ENCODE peak calls at places on chromosomes 4 and X, in nine cellular contexts. L is heart left ventricle, T is IMR-90, C is prostate gland, M is endodermal cell, R is thyroid gland, F is foreskin keratinocyte, P is stomach, A is HCT116. E is an unnamed sample.

GRCh38 chrX:24262309-24262708 is 51.6 kb downstream of the SUPT20HL2 start:
- DNase-seq in L (no peak), T (no peak), C (no peak), M (no peak), R (no peak), F (no peak), P (no peak), A (no peak), E (no peak)

GRCh38 chrX:68978211-68978780 is 149.5 kb downstream of the EFNB1 start:
- DNase-seq in L (no peak), T (peak; percentile 56), C (peak; percentile 17), M (peak; percentile 80), R (peak; percentile 71), F (no peak), P (no peak), A (no peak), E (peak; percentile 53)

GRCh38 chr4:90546114-90546513 is 418.9 kb downstream of the CCSER1 start:
- DNase-seq in L (no peak), T (no peak), C (no peak), M (no peak), R (no peak), F (peak; percentile 88), P (no peak), A (no peak), E (no peak)

GRCh38 chrX:19625612-19626011 is 110.3 kb upstream of the MAP3K15 start:
- DNase-seq in L (peak; percentile 54), T (no peak), C (no peak), M (no peak), R (peak; percentile 18), F (peak; percentile 13), P (no peak), A (no peak), E (no peak)

GRCh38 chr4:159520074-159520473 is 417.2 kb downstream of the RAPGEF2 start:
- DNase-seq in L (no peak), T (no peak), C (no peak), M (no peak), R (no peak), F (no peak), P (no peak), A (no peak), E (no peak)

GRCh38 chr4:76751612-76752343 is 146.2 kb downstream of the SOWAHB start:
- DNase-seq in L (no peak), T (no peak), C (no peak), M (no peak), R (no peak), F (no peak), P (no peak), A (no peak), E (no peak)

GRCh38 chr4:26212528-26212927 is 108.3 kb upstream of the RBPJ start:
- DNase-seq in L (no peak), T (no peak), C (no peak), M (no peak), R (no peak), F (no peak), P (no peak), A (no peak), E (no peak)

GRCh38 chr4:77073106-77073858 is 2.5 kb downstream of the CCNI start:
- DNase-seq in L (no peak), T (peak; percentile 56), C (no peak), M (no peak), R (no peak), F (no peak), P (no peak), A (no peak), E (no peak)

GRCh38 chr4:173288296-173288695 is 45.9 kb downstream of the HMGB2 start:
- DNase-seq in L (peak; percentile 62), T (peak; percentile 57), C (no peak), M (peak; percentile 91), R (peak; percentile 21), F (peak; percentile 30), P (peak; percentile 68), A (peak; percentile 37), E (peak; percentile 35)

GRCh38 chrX:149205937-149206336 is 299.2 kb downstream of the IDS start:
- DNase-seq in L (no peak), T (no peak), C (no peak), M (no peak), R (no peak), F (no peak), P (no peak), A (no peak), E (no peak)

GRCh38 chr4:7526491-7526890 is 91.8 kb upstream of the PSAPL1 start:
- DNase-seq in L (no peak), T (no peak), C (no peak), M (peak; percentile 74), R (no peak), F (no peak), P (no peak), A (no peak), E (no peak)
- TF ChIP-seq CTCF in L (no peak), T (no peak), C (no peak), M (peak; percentile 57), R (no peak), F (no peak), P (no peak), A (peak; percentile 31), E (no peak)

GRCh38 chr4:142355417-142355930 is 490.6 kb downstream of the INPP4B start:
- DNase-seq in L (no peak), T (no peak), C (no peak), M (no peak), R (no peak), F (no peak), P (no peak), A (no peak), E (no peak)

GRCh38 chr4:142354041-142354440 is 492.1 kb downstream of the INPP4B start:
- DNase-seq in L (no peak), T (peak; percentile 17), C (no peak), M (no peak), R (no peak), F (no peak), P (no peak), A (no peak), E (no peak)

GRCh38 chr4:142353149-142353738 is 492.9 kb downstream of the INPP4B start:
- DNase-seq in L (no peak), T (peak; percentile 80), C (peak; percentile 16), M (no peak), R (no peak), F (peak; percentile 60), P (no peak), A (peak; percentile 69), E (no peak)

GRCh38 chr4:142356118-142356759 is 489.9 kb downstream of the INPP4B start:
- DNase-seq in L (no peak), T (no peak), C (no peak), M (no peak), R (no peak), F (no peak), P (no peak), A (no peak), E (no peak)

DNA sequence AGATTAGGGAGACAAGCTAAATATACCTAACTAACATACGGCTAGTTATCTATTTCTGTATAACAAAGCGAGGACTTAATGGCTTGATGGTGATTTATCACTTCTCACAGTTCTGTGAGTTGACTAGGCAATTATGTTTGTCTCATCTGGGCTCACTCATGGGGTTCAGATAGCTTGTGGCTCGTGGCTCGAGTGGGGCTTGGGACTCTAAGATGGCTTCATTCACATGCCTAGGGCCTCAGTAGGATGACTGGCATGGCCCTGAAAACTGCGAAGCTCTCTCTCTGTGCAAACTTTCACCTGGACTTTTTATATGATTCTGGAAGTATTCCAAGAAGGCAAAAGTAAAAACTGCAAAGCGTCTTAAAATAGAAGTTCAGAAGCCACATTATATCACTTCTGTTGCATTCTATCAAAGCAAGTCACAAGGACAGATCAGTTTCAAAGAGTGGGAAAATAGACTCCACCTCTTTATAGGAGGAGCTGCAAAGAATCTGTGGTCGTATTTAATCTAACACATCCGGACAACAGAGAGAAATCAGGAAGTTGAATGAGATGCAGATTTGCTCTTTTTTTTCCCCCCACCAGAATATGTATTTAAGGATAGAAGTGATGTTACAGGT is 491.2 kb downstream of the INPP4B start:
- DNase-seq in L (no peak), T (no peak), C (no peak), M (no peak), R (no peak), F (no peak), P (no peak), A (no peak), E (no peak)
- H3K4me1 ChIP-seq in L (peaks cover 33% of the 10 kb centered on the region), T (peaks cover 3% of the 10 kb centered on the region), C (no peaks in the 10 kb centered on the region), M (no peaks in the 10 kb centered on the region), R (peaks cover 29% of the 10 kb centered on the region), F (peaks cover 28% of the 10 kb centered on the region), P (peaks cover 23% of the 10 kb centered on the region), A (peaks cover 33% of the 10 kb centered on the region), E (peaks cover 32% of the 10 kb centered on the region)

DNA sequence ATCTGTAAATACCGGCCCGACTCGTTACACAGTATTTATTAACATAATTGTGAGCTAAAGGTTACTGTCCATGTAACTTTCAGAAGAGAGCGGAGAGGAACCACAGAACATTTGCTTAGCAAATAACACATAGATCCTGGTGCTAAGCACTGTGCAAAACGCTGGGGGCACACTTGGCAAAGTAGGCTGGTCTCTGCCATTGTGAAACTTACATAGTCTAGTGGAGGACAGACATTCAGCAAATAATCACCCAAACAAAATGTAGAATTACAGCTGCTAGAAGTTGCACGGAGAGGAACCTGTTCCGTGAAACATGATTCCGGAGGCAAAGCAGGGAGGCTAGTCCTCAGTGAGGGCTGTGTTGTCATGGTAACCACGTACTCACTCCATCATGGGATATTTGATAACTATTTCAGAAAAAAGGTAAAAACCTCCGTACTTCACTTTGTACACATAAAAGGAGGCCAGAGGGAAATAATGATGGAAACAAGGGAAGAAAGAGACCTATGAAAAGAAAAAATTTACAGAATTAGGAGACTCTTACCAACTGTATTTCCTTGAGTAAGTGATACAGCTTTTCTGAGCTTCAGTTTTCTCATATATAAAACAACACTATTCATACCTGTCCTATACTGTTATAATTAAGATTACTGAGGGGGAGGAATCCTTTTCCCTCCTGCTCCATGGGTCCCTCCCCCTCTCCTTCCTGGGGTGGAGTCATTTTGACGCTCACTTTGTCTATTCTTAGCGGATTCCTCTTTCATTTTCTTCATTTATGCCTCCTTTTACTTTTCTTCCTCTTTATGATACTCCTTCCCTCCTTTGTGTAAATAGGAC is 760 bp upstream of the RASGEF1B start:
- DNase-seq in L (peak; percentile 31), T (no peak), C (no peak), M (peak; percentile 70), R (peak; percentile 41), F (peak; percentile 46), P (peak; percentile 35), A (no peak), E (peak; percentile 61)
- TF ChIP-seq CTCF in L (peak; percentile 43), T (no peak), C (no peak), M (peak; percentile 66), R (no peak), F (peak; percentile 42), P (no peak), A (peak; percentile 41), E (no peak)

DNA sequence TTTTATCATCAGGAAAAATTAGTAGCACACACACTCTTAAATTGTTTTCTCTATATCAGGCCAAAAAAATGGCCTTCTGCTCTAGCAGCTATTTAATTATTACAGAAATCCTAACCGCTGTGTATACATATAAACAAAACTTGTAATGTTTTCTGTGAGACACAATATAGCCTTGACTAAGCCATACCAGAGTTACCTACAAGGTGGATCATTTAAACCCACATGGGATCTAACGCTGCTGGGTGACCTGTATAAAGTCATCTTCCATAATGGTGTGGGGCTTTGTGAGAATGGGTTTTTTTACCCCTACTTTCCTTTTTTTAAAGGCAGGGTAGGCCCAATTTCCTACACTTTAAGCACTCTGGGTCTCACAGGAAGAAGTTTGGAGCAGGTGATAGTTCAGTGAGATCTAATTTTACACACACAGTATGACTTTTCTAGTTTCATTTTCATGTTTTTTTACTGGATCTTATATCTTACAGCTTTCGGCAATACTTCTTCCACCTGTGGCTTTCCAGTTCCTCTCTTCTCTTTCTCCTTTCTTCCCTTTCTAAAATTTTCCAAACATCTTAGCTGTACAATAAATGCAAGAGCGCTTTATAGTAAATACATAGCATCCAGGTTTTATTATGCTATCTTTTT is 66.9 kb upstream of the MMAA start:
- DNase-seq in L (no peak), T (no peak), C (no peak), M (no peak), R (no peak), F (no peak), P (no peak), A (no peak), E (no peak)
- H3K4me1 ChIP-seq in L (no peaks in the 10 kb centered on the region), T (no peaks in the 10 kb centered on the region), C (no peaks in the 10 kb centered on the region), M (no peaks in the 10 kb centered on the region), R (peaks cover 5% of the 10 kb centered on the region), F (peaks cover 9% of the 10 kb centered on the region), P (no peaks in the 10 kb centered on the region), A (no peaks in the 10 kb centered on the region), E (peaks cover 14% of the 10 kb centered on the region)

E was measured in body of pancreas.